ENCODE peak calls at places on chromosomes 2 and 18, in four cellular contexts. B, Z, N and F are unnamed samples.

GRCh38 chr2:241796610-241797138 is 12.3 kb upstream of the NEU4 start:
- DNase-seq in N (no peak), B (no peak), Z (no peak), F (peak)

GRCh38 chr2:38549851-38550250 is 52.9 kb downstream of the HNRNPLL start:
- DNase-seq in B (no peak), N (no peak), Z (no peak), F (no peak)

GRCh38 chr2:177143444-177143843 is 69.2 kb upstream of the HNRNPA3 start:
- DNase-seq in B (no peak), Z (no peak), N (peak), F (no peak)

GRCh38 chr2:10497797-10498251 is 49.7 kb upstream of the ODC1 start:
- DNase-seq in B (peak), Z (no peak), N (peak), F (peak)

GRCh38 chr2:220811115-220811514 is 761.0 kb downstream of the EPHA4 start:
- DNase-seq in B (no peak), N (peak), Z (no peak), F (no peak)

GRCh38 chr18:12074734-12075133 is 18.9 kb upstream of the ANKRD62 start:
- DNase-seq in Z (no peak), B (no peak), N (no peak), F (no peak)

GRCh38 chr2:127525692-127526141 is 572 bp downstream of the IWS1 start:
- DNase-seq in N (peak), B (peak), Z (no peak), F (peak)

GRCh38 chr2:169977510-169977909 is 150.3 kb downstream of the UBR3 start:
- DNase-seq in Z (no peak), N (no peak), B (no peak), F (no peak)

GRCh38 chr2:10584843-10585475 is 104.8 kb downstream of the NOL10 start:
- DNase-seq in Z (no peak), B (peak), N (peak), F (no peak)

GRCh38 chr2:107927034-107927534 is 59.2 kb upstream of the SLC5A7 start:
- DNase-seq in B (no peak), Z (no peak), N (no peak), F (no peak)

GRCh38 chr18:3016584-3017292 is 3.8 kb upstream of the LPIN2 start:
- DNase-seq in Z (no peak), B (no peak), N (no peak), F (no peak)

GRCh38 chr2:26172866-26173595 is at the start of gene GAREM2:
- DNase-seq in N (no peak), Z (peak), B (no peak), F (peak)

GRCh38 chr2:181790716-181791649 is 100.5 kb upstream of the ITPRID2 start:
- DNase-seq in Z (no peak), B (peak), N (peak), F (peak)

GRCh38 chr2:175371378-175371777 is 189.9 kb upstream of the ATP5MC3 start:
- DNase-seq in Z (no peak), N (no peak), B (no peak), F (no peak)

GRCh38 chr2:60334610-60335009 is 218.8 kb downstream of the BCL11A start:
- DNase-seq in N (no peak), Z (no peak), B (no peak), F (no peak)

GRCh38 chr2:43251171-43251731 is 24.8 kb upstream of the ZFP36L2 start:
- DNase-seq in Z (no peak), B (peak), N (no peak), F (no peak)

GRCh38 chr2:225274751-225275150 is 124.8 kb upstream of the NYAP2 start:
- DNase-seq in Z (no peak), N (peak), B (no peak), F (no peak)

GRCh38 chr2:234247453-234248180 is 197.1 kb downstream of the SPP2 start:
- DNase-seq in N (no peak), Z (no peak), B (no peak), F (no peak)

GRCh38 chr2:66555511-66556324 is 120.8 kb downstream of the MEIS1 start:
- DNase-seq in Z (no peak), B (no peak), N (no peak), F (no peak)

GRCh38 chr2:66555076-66555475 is 120.2 kb downstream of the MEIS1 start:
- DNase-seq in Z (no peak), B (no peak), N (no peak), F (peak)

GRCh38 chr2:66550826-66551225 is 115.9 kb downstream of the MEIS1 start:
- DNase-seq in N (no peak), Z (no peak), B (no peak), F (no peak)

GRCh38 chr2:66548422-66548821 is 113.5 kb downstream of the MEIS1 start:
- DNase-seq in N (no peak), B (no peak), Z (no peak), F (no peak)

DNA sequence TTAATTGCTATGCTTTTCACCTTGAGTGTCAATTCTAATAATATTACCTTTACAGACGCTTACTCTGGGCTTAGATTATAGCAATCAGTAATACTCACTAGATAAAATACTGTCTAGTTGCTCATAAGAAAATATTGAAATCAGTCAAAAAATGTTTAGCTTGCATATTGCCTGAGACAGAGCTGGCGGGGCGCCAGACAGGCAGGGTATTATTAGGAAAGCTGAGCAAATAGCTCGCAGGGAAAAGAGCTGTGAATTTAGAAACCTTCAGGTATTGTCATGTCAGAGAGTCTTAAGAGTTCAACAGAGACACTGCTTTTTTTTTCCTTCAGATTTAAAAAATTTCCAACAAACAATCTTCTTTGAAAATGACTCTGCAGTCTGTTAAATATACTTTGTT is 118.4 kb downstream of the MEIS1 start:
- DNase-seq in Z (no peak), B (no peak), N (no peak), F (peak)
- TF ChIP-seq JUN in Z (no peak), B (no peak), N (no peak), F (no peak)

GRCh38 chr2:141195087-141195486 is 935.7 kb downstream of the LRP1B start:
- DNase-seq in N (no peak), B (no peak), Z (no peak), F (no peak)
- TF ChIP-seq JUN in N (no peak), B (no peak), Z (no peak), F (no peak)

DNA sequence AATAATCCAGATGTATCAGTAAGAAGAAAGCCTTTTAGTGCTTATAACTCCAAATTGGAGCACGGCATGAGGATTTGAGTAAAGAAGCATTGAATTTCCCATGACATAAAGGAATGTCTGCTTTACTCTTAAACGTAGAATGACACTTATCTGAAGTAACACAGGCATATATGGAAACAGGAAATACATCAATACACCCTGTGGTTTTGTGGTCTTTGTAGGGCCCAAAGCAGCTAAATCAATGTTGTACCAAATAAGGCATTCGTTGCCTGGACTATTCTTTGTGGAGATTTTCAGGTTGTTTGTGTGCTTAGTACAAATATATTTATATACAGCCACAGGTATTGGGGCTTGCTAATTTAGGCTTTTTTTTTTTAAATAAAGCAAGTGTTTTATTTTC is 660.5 kb downstream of the LRRTM4 start:
- DNase-seq in N (no peak), Z (no peak), B (no peak), F (no peak)
- TF ChIP-seq JUN in N (no peak), Z (no peak), B (no peak), F (no peak)

DNA sequence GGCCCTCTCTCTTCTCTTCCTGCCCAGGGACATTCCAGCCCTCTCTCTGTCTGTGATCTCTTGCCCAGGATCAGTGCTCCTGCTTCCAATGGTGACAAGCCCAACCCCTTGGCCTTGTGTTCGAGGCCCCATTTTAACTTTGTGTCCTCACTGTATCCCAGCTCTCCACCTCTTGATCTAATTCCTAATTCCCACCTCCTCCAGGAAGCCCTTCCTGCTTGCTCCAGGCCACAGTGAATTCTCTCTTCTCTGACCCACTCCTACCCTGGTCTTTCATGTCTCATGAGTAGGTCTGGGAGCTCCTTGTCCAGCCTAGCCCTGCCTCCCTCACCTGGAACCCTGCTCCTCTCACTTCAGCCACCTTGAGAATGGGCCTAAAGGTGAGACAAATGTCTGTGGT is 249.1 kb downstream of the CELF4 start:
- DNase-seq in Z (no peak), B (no peak), N (no peak), F (no peak)
- TF ChIP-seq JUN in Z (no peak), B (no peak), N (no peak), F (no peak)

GRCh38 chr2:80464275-80464674 is 159.7 kb upstream of the LRRTM1 start:
- DNase-seq in N (no peak), B (no peak), Z (no peak), F (no peak)
- TF ChIP-seq JUN in N (no peak), B (no peak), Z (no peak), F (no peak)

GRCh38 chr2:13650586-13651180 is 933.9 kb downstream of the TRIB2 start:
- DNase-seq in Z (peak), N (peak), B (no peak), F (no peak)
- TF ChIP-seq JUN in Z (no peak), N (no peak), B (no peak), F (no peak)

DNA sequence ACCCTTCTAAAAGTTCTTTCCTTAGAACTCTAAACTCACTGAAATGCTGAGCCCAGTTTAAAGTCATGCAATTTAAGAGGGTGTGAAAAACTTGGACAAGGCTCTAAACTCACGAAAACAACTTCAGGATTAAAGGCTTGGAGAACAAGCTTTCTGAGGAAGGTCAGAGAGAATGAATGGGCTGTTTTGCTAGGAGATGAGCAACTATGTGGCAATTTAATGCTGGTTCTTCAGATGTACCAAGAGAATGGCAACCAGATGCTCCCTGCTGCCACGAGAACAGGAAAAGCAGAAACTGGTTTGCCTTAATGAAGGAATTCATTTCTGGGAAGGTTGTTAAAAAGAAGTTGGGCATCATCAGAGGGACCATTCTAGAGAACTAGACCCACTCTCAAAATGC is 77.8 kb upstream of the PMAIP1 start:
- DNase-seq in Z (no peak), N (no peak), B (no peak), F (no peak)
- TF ChIP-seq JUN in Z (no peak), N (no peak), B (no peak), F (no peak)

GRCh38 chr18:27844416-27844792 is 332.5 kb downstream of the CDH2 start:
- DNase-seq in N (no peak), Z (no peak), B (no peak), F (no peak)

GRCh38 chr18:27843783-27844415 is 333.0 kb downstream of the CDH2 start:
- DNase-seq in N (peak), B (no peak), Z (no peak), F (no peak)

GRCh38 chr18:27838230-27838629 is 338.7 kb downstream of the CDH2 start:
- DNase-seq in N (no peak), B (no peak), Z (no peak), F (no peak)

GRCh38 chr18:27839141-27839540 is 337.8 kb downstream of the CDH2 start:
- DNase-seq in Z (no peak), B (peak), N (peak), F (no peak)
- TF ChIP-seq JUN in Z (no peak), B (no peak), N (no peak), F (no peak)